ENCODE peak calls at places on chromosomes 13 and 19, in six cellular contexts. B, X, J, E, M and R are unnamed samples.
A peak's percentile ranks its signal among the peaks of the same experiment; 100 is the strongest.

GRCh38 chr19:45879971-45880370 is 6.0 kb downstream of the IRF2BP1 start:
- DNase-seq in B (no peak), J (no peak), M (no peak), E (no peak), X (no peak), R (no peak)

GRCh38 chr19:51441410-51442390 is 16.6 kb downstream of the SIGLEC8 start:
- DNase-seq in X (no peak), M (no peak), E (no peak), B (peak; percentile 99), J (peak; percentile 49), R (no peak)

GRCh38 chr19:35431147-35431807 is 16.8 kb upstream of the FFAR2 start:
- DNase-seq in B (no peak), E (no peak), X (no peak), J (no peak), M (no peak), R (no peak)

GRCh38 chr13:19759669-19760068 is 23.1 kb downstream of the PSPC1 start:
- DNase-seq in E (no peak), M (no peak), X (no peak), B (no peak), J (no peak), R (no peak)

GRCh38 chr19:13987101-13987890 is 18.8 kb downstream of the RFX1 start:
- DNase-seq in E (peak; percentile 56), J (no peak), M (no peak), X (no peak), B (no peak), R (no peak)

GRCh38 chr13:29572575-29572974 is 22.9 kb downstream of the SLC7A1 start:
- DNase-seq in B (no peak), M (no peak), J (no peak), E (no peak), X (peak; percentile 62), R (no peak)

GRCh38 chr13:106373304-106373988 is 162.0 kb downstream of the EFNB2 start:
- DNase-seq in J (no peak), B (no peak), E (no peak), X (no peak), M (peak; percentile 34), R (no peak)

GRCh38 chr13:44917589-44918322 is 71.5 kb downstream of the NUFIP1 start:
- DNase-seq in M (peak; percentile 94), J (peak; percentile 80), E (peak; percentile 98), X (peak; percentile 97), B (peak; percentile 95), R (peak; percentile 97)

GRCh38 chr19:31516756-31517155 is 167.5 kb upstream of the TSHZ3 start:
- DNase-seq in B (no peak), X (no peak), E (no peak), M (no peak), J (no peak), R (no peak)

GRCh38 chr13:21735621-21736401 is 64.9 kb downstream of the FGF9 start:
- DNase-seq in B (no peak), J (no peak), E (no peak), M (no peak), X (no peak), R (no peak)

GRCh38 chr13:91714726-91715334 is 316.4 kb downstream of the GPC5 start:
- DNase-seq in B (no peak), X (no peak), J (no peak), M (no peak), E (no peak), R (no peak)

GRCh38 chr13:50449465-50449864 is 394.0 kb downstream of the DLEU7 start:
- DNase-seq in M (no peak), J (no peak), B (no peak), E (no peak), X (no peak), R (no peak)

GRCh38 chr13:63910406-63910957 is 2494.8 kb upstream of the PCDH20 start:
- DNase-seq in M (peak; percentile 14), X (no peak), B (no peak), J (no peak), E (peak; percentile 19), R (no peak)

GRCh38 chr19:53865918-53866696 is 1.6 kb upstream of the MYADM start:
- DNase-seq in B (peak; percentile 70), E (peak; percentile 80), M (peak; percentile 47), X (peak; percentile 84), J (peak; percentile 46), R (peak; percentile 56)

GRCh38 chr19:20078696-20079095 is 896 bp downstream of the ZNF90 start:
- DNase-seq in B (peak; percentile 54), E (no peak), X (no peak), J (no peak), M (peak; percentile 72), R (peak; percentile 16)

GRCh38 chr19:35000647-35001501 is 751 bp downstream of the GRAMD1A start:
- DNase-seq in E (no peak), M (peak; percentile 57), X (peak; percentile 63), B (peak; percentile 85), J (peak; percentile 79), R (peak; percentile 67)

GRCh38 chr19:46904114-46905060 is 43.6 kb downstream of the ARHGAP35 start:
- DNase-seq in X (no peak), M (peak; percentile 74), E (no peak), J (no peak), B (no peak), R (peak; percentile 23)

GRCh38 chr13:34013061-34013460 is 195.1 kb downstream of the RFC3 start:
- DNase-seq in X (no peak), B (no peak), M (no peak), J (no peak), E (no peak), R (no peak)

GRCh38 chr19:35513231-35513974 is at the start of gene DMKN:
- DNase-seq in J (peak; percentile 48), E (no peak), M (peak; percentile 58), X (no peak), B (no peak), R (no peak)

GRCh38 chr13:40490086-40490723 is 176.2 kb downstream of the FOXO1 start:
- DNase-seq in X (no peak), B (peak; percentile 70), J (no peak), E (no peak), M (no peak), R (peak; percentile 55)

GRCh38 chr19:16779539-16780163 is 49.5 kb upstream of the SIN3B start:
- DNase-seq in E (no peak), M (peak; percentile 20), J (no peak), X (no peak), B (no peak), R (no peak)

GRCh38 chr19:33797821-33798633 is 1.4 kb downstream of the KCTD15 start:
- DNase-seq in B (peak; percentile 30), E (peak; percentile 21), J (peak; percentile 76), X (peak; percentile 80), M (peak; percentile 74), R (peak; percentile 69)